ENCODE peak calls at places on chromosome X, in six cellular contexts. One of them, this sample, is unnamed.

GRCh38 chrX:116204947-116205346 is 34.4 kb downstream of the AGTR2 start:
- DNase-seq in skeletal muscle cell: no peak
- DNase-seq in activated naive CD8-positive, alpha-beta T cell treated with anti-CD3 and anti-CD28 coated beads, Interleukin-2, amount 10 ng/mL, durations not matched to agents 7 days and 5 days: no peak
- DNase-seq in epithelial cell of esophagus: peak
- DNase-seq in OCI-M1: peak
- DNase-seq in HTR-8/SVneo: no peak
- DNase-seq in this sample: peak

GRCh38 chrX:154121961-154122360 is 22.1 kb upstream of the OPN1LW start:
- DNase-seq in HTR-8/SVneo: no peak
- DNase-seq in epithelial cell of esophagus: peak
- DNase-seq in skeletal muscle cell: no peak
- DNase-seq in activated naive CD8-positive, alpha-beta T cell treated with anti-CD3 and anti-CD28 coated beads, Interleukin-2, amount 10 ng/mL, durations not matched to agents 7 days and 5 days: no peak
- DNase-seq in OCI-M1: no peak
- DNase-seq in this sample: peak

GRCh38 chrX:135490979-135491514 is 29.4 kb upstream of the INTS6L start:
- DNase-seq in OCI-M1: no peak
- DNase-seq in activated naive CD8-positive, alpha-beta T cell treated with anti-CD3 and anti-CD28 coated beads, Interleukin-2, amount 10 ng/mL, durations not matched to agents 7 days and 5 days: no peak
- DNase-seq in epithelial cell of esophagus: no peak
- DNase-seq in skeletal muscle cell: no peak
- DNase-seq in HTR-8/SVneo: no peak
- DNase-seq in this sample: no peak

GRCh38 chrX:128816919-128817318 is 706.4 kb downstream of the SMARCA1 start:
- DNase-seq in OCI-M1: peak
- DNase-seq in epithelial cell of esophagus: no peak
- DNase-seq in activated naive CD8-positive, alpha-beta T cell treated with anti-CD3 and anti-CD28 coated beads, Interleukin-2, amount 10 ng/mL, durations not matched to agents 7 days and 5 days: no peak
- DNase-seq in skeletal muscle cell: no peak
- DNase-seq in HTR-8/SVneo: no peak
- DNase-seq in this sample: no peak

GRCh38 chrX:103423955-103424640 is 47.8 kb downstream of the BEX3 start:
- DNase-seq in OCI-M1: no peak
- DNase-seq in HTR-8/SVneo: no peak
- DNase-seq in epithelial cell of esophagus: no peak
- DNase-seq in skeletal muscle cell: no peak
- DNase-seq in activated naive CD8-positive, alpha-beta T cell treated with anti-CD3 and anti-CD28 coated beads, Interleukin-2, amount 10 ng/mL, durations not matched to agents 7 days and 5 days: no peak
- DNase-seq in this sample: no peak

GRCh38 chrX:103791233-103791632 is 14.6 kb downstream of the PLP1 start:
- DNase-seq in epithelial cell of esophagus: no peak
- DNase-seq in skeletal muscle cell: no peak
- DNase-seq in HTR-8/SVneo: no peak
- DNase-seq in OCI-M1: no peak
- DNase-seq in activated naive CD8-positive, alpha-beta T cell treated with anti-CD3 and anti-CD28 coated beads, Interleukin-2, amount 10 ng/mL, durations not matched to agents 7 days and 5 days: no peak
- DNase-seq in this sample: no peak

GRCh38 chrX:138939038-138939437 is 227.5 kb upstream of the FGF13 start:
- DNase-seq in skeletal muscle cell: no peak
- DNase-seq in OCI-M1: no peak
- DNase-seq in activated naive CD8-positive, alpha-beta T cell treated with anti-CD3 and anti-CD28 coated beads, Interleukin-2, amount 10 ng/mL, durations not matched to agents 7 days and 5 days: no peak
- DNase-seq in epithelial cell of esophagus: no peak
- DNase-seq in HTR-8/SVneo: no peak
- DNase-seq in this sample: no peak

GRCh38 chrX:16155586-16155985 is 11.7 kb upstream of the MAGEB17 start:
- DNase-seq in skeletal muscle cell: no peak
- DNase-seq in epithelial cell of esophagus: no peak
- DNase-seq in activated naive CD8-positive, alpha-beta T cell treated with anti-CD3 and anti-CD28 coated beads, Interleukin-2, amount 10 ng/mL, durations not matched to agents 7 days and 5 days: no peak
- DNase-seq in OCI-M1: no peak
- DNase-seq in HTR-8/SVneo: no peak
- DNase-seq in this sample: no peak

GRCh38 chrX:82384401-82384800 is 1123.7 kb upstream of the POU3F4 start:
- DNase-seq in epithelial cell of esophagus: peak
- DNase-seq in OCI-M1: no peak
- DNase-seq in activated naive CD8-positive, alpha-beta T cell treated with anti-CD3 and anti-CD28 coated beads, Interleukin-2, amount 10 ng/mL, durations not matched to agents 7 days and 5 days: no peak
- DNase-seq in skeletal muscle cell: no peak
- DNase-seq in HTR-8/SVneo: no peak
- DNase-seq in this sample: no peak

GRCh38 chrX:39309018-39309620 is 507.9 kb downstream of the MID1IP1 start:
- DNase-seq in HTR-8/SVneo: no peak
- DNase-seq in OCI-M1: no peak
- DNase-seq in activated naive CD8-positive, alpha-beta T cell treated with anti-CD3 and anti-CD28 coated beads, Interleukin-2, amount 10 ng/mL, durations not matched to agents 7 days and 5 days: no peak
- DNase-seq in skeletal muscle cell: no peak
- DNase-seq in epithelial cell of esophagus: peak
- DNase-seq in this sample: no peak

GRCh38 chrX:9821581-9821980 is 35.4 kb downstream of the SHROOM2 start:
- DNase-seq in epithelial cell of esophagus: no peak
- DNase-seq in activated naive CD8-positive, alpha-beta T cell treated with anti-CD3 and anti-CD28 coated beads, Interleukin-2, amount 10 ng/mL, durations not matched to agents 7 days and 5 days: no peak
- DNase-seq in skeletal muscle cell: no peak
- DNase-seq in OCI-M1: no peak
- DNase-seq in HTR-8/SVneo: no peak
- DNase-seq in this sample: no peak

GRCh38 chrX:46599051-46599560 is 25.5 kb downstream of the CHST7 start:
- DNase-seq in HTR-8/SVneo: no peak
- DNase-seq in skeletal muscle cell: no peak
- DNase-seq in activated naive CD8-positive, alpha-beta T cell treated with anti-CD3 and anti-CD28 coated beads, Interleukin-2, amount 10 ng/mL, durations not matched to agents 7 days and 5 days: no peak
- DNase-seq in OCI-M1: no peak
- DNase-seq in epithelial cell of esophagus: no peak
- DNase-seq in this sample: no peak

GRCh38 chrX:20418809-20419208 is 152.1 kb upstream of the RPS6KA3 start:
- DNase-seq in skeletal muscle cell: no peak
- DNase-seq in OCI-M1: no peak
- DNase-seq in HTR-8/SVneo: no peak
- DNase-seq in activated naive CD8-positive, alpha-beta T cell treated with anti-CD3 and anti-CD28 coated beads, Interleukin-2, amount 10 ng/mL, durations not matched to agents 7 days and 5 days: no peak
- DNase-seq in epithelial cell of esophagus: no peak
- DNase-seq in this sample: no peak

GRCh38 chrX:9824554-9824953 is 38.3 kb downstream of the SHROOM2 start:
- DNase-seq in OCI-M1: no peak
- DNase-seq in skeletal muscle cell: no peak
- DNase-seq in HTR-8/SVneo: no peak
- DNase-seq in activated naive CD8-positive, alpha-beta T cell treated with anti-CD3 and anti-CD28 coated beads, Interleukin-2, amount 10 ng/mL, durations not matched to agents 7 days and 5 days: no peak
- DNase-seq in epithelial cell of esophagus: no peak
- DNase-seq in this sample: no peak

GRCh38 chrX:21657318-21658151 is 595 bp downstream of the KLHL34 start:
- DNase-seq in skeletal muscle cell: no peak
- DNase-seq in activated naive CD8-positive, alpha-beta T cell treated with anti-CD3 and anti-CD28 coated beads, Interleukin-2, amount 10 ng/mL, durations not matched to agents 7 days and 5 days: peak
- DNase-seq in OCI-M1: no peak
- DNase-seq in HTR-8/SVneo: no peak
- DNase-seq in epithelial cell of esophagus: no peak
- DNase-seq in this sample: no peak